ENCODE peak calls at places on chromosomes 1 and 21, in nine cellular contexts. One of them, this sample, is unnamed.

GRCh38 chr1:11800756-11801433 is 4.9 kb downstream of the MTHFR start:
- DNase-seq in skeletal muscle cell: no peak
- DNase-seq in kidney tubule cell: peak; percentile 63
- DNase-seq in KBM-7: no peak
- DNase-seq in Right ventricle myocardium superior: peak; percentile 49
- DNase-seq in NCI-H1930: no peak
- DNase-seq in left ventricle myocardium inferior: no peak
- DNase-seq in cardiac muscle cell: no peak
- DNase-seq in HS-27A: no peak
- DNase-seq in this sample: no peak

GRCh38 chr1:156675715-156676311 is 1.4 kb downstream of the NES start:
- DNase-seq in skeletal muscle cell: peak; percentile 54
- DNase-seq in cardiac muscle cell: peak; percentile 57
- DNase-seq in left ventricle myocardium inferior: peak; percentile 48
- DNase-seq in NCI-H1930: no peak
- DNase-seq in HS-27A: no peak
- DNase-seq in KBM-7: no peak
- DNase-seq in kidney tubule cell: no peak
- DNase-seq in Right ventricle myocardium superior: no peak
- DNase-seq in this sample: no peak

GRCh38 chr1:44693159-44693558 is 18.6 kb downstream of the ARMH1 start:
- DNase-seq in left ventricle myocardium inferior: no peak
- DNase-seq in kidney tubule cell: no peak
- DNase-seq in HS-27A: no peak
- DNase-seq in NCI-H1930: no peak
- DNase-seq in Right ventricle myocardium superior: no peak
- DNase-seq in cardiac muscle cell: no peak
- DNase-seq in skeletal muscle cell: no peak
- DNase-seq in KBM-7: no peak
- DNase-seq in this sample: no peak

GRCh38 chr21:42062543-42063022 is 8.5 kb upstream of the UMODL1 start:
- DNase-seq in kidney tubule cell: no peak
- DNase-seq in HS-27A: no peak
- DNase-seq in cardiac muscle cell: no peak
- DNase-seq in Right ventricle myocardium superior: no peak
- DNase-seq in NCI-H1930: no peak
- DNase-seq in KBM-7: peak; percentile 75
- DNase-seq in left ventricle myocardium inferior: no peak
- DNase-seq in skeletal muscle cell: no peak
- DNase-seq in this sample: no peak

GRCh38 chr21:31720330-31720729 is 11.6 kb downstream of the SCAF4 start:
- DNase-seq in NCI-H1930: no peak
- DNase-seq in left ventricle myocardium inferior: no peak
- DNase-seq in Right ventricle myocardium superior: no peak
- DNase-seq in kidney tubule cell: no peak
- DNase-seq in HS-27A: no peak
- DNase-seq in skeletal muscle cell: no peak
- DNase-seq in cardiac muscle cell: no peak
- DNase-seq in KBM-7: no peak
- DNase-seq in this sample: no peak

GRCh38 chr1:222096883-222097282 is 355.0 kb upstream of the DUSP10 start:
- DNase-seq in NCI-H1930: no peak
- DNase-seq in left ventricle myocardium inferior: no peak
- DNase-seq in skeletal muscle cell: no peak
- DNase-seq in Right ventricle myocardium superior: no peak
- DNase-seq in KBM-7: no peak
- DNase-seq in cardiac muscle cell: no peak
- DNase-seq in kidney tubule cell: peak; percentile 39
- DNase-seq in HS-27A: no peak
- DNase-seq in this sample: no peak

GRCh38 chr1:244297087-244297486 is 154.6 kb downstream of the ADSS2 start:
- DNase-seq in HS-27A: no peak
- DNase-seq in kidney tubule cell: no peak
- DNase-seq in skeletal muscle cell: no peak
- DNase-seq in Right ventricle myocardium superior: no peak
- DNase-seq in cardiac muscle cell: no peak
- DNase-seq in NCI-H1930: no peak
- DNase-seq in KBM-7: no peak
- DNase-seq in left ventricle myocardium inferior: no peak
- DNase-seq in this sample: no peak

GRCh38 chr1:214451591-214451990 is 99.8 kb downstream of the PTPN14 start:
- DNase-seq in Right ventricle myocardium superior: no peak
- DNase-seq in NCI-H1930: no peak
- DNase-seq in kidney tubule cell: no peak
- DNase-seq in HS-27A: no peak
- DNase-seq in skeletal muscle cell: no peak
- DNase-seq in left ventricle myocardium inferior: no peak
- DNase-seq in cardiac muscle cell: no peak
- DNase-seq in KBM-7: no peak
- DNase-seq in this sample: peak; percentile 68

GRCh38 chr1:113608371-113608770 is 150.9 kb downstream of the PHTF1 start:
- DNase-seq in left ventricle myocardium inferior: no peak
- DNase-seq in Right ventricle myocardium superior: no peak
- DNase-seq in KBM-7: no peak
- DNase-seq in NCI-H1930: no peak
- DNase-seq in skeletal muscle cell: no peak
- DNase-seq in kidney tubule cell: no peak
- DNase-seq in HS-27A: no peak
- DNase-seq in cardiac muscle cell: no peak
- DNase-seq in this sample: no peak

GRCh38 chr1:199029855-199030254 is 391.0 kb downstream of the PTPRC start:
- DNase-seq in left ventricle myocardium inferior: no peak
- DNase-seq in cardiac muscle cell: no peak
- DNase-seq in HS-27A: no peak
- DNase-seq in kidney tubule cell: peak; percentile 81
- DNase-seq in KBM-7: no peak
- DNase-seq in Right ventricle myocardium superior: no peak
- DNase-seq in NCI-H1930: no peak
- DNase-seq in skeletal muscle cell: no peak
- DNase-seq in this sample: no peak

GRCh38 chr1:108877324-108877812 is 583 bp downstream of the GPSM2 start:
- DNase-seq in cardiac muscle cell: no peak
- DNase-seq in kidney tubule cell: peak; percentile 50
- DNase-seq in skeletal muscle cell: no peak
- DNase-seq in NCI-H1930: no peak
- DNase-seq in HS-27A: no peak
- DNase-seq in Right ventricle myocardium superior: no peak
- DNase-seq in left ventricle myocardium inferior: no peak
- DNase-seq in KBM-7: peak; percentile 53
- DNase-seq in this sample: no peak

GRCh38 chr1:40694353-40694874 is 2.9 kb downstream of the NFYC start:
- DNase-seq in HS-27A: no peak
- DNase-seq in cardiac muscle cell: no peak
- DNase-seq in skeletal muscle cell: no peak
- DNase-seq in kidney tubule cell: no peak
- DNase-seq in Right ventricle myocardium superior: no peak
- DNase-seq in KBM-7: no peak
- DNase-seq in NCI-H1930: no peak
- DNase-seq in left ventricle myocardium inferior: no peak
- DNase-seq in this sample: no peak

GRCh38 chr1:28887418-28887834 is 26.9 kb upstream of the EPB41 start:
- DNase-seq in cardiac muscle cell: peak; percentile 52
- DNase-seq in NCI-H1930: no peak
- DNase-seq in skeletal muscle cell: no peak
- DNase-seq in left ventricle myocardium inferior: peak; percentile 18
- DNase-seq in HS-27A: no peak
- DNase-seq in Right ventricle myocardium superior: no peak
- DNase-seq in KBM-7: no peak
- DNase-seq in kidney tubule cell: peak; percentile 30
- DNase-seq in this sample: no peak

GRCh38 chr1:27360159-27361043 is 6.4 kb downstream of the MAP3K6 start:
- DNase-seq in Right ventricle myocardium superior: peak; percentile 69
- DNase-seq in left ventricle myocardium inferior: no peak
- DNase-seq in kidney tubule cell: no peak
- DNase-seq in cardiac muscle cell: peak; percentile 47
- DNase-seq in KBM-7: no peak
- DNase-seq in NCI-H1930: no peak
- DNase-seq in skeletal muscle cell: no peak
- DNase-seq in HS-27A: no peak
- DNase-seq in this sample: no peak

GRCh38 chr1:163161841-163162240 is 40.9 kb downstream of the RGS5 start:
- DNase-seq in skeletal muscle cell: no peak
- DNase-seq in left ventricle myocardium inferior: no peak
- DNase-seq in Right ventricle myocardium superior: no peak
- DNase-seq in kidney tubule cell: no peak
- DNase-seq in KBM-7: peak; percentile 42
- DNase-seq in cardiac muscle cell: no peak
- DNase-seq in NCI-H1930: no peak
- DNase-seq in HS-27A: no peak
- DNase-seq in this sample: no peak

GRCh38 chr21:43278766-43279577 is 110.2 kb downstream of the CRYAA start:
- DNase-seq in left ventricle myocardium inferior: peak; percentile 9
- DNase-seq in NCI-H1930: no peak
- DNase-seq in Right ventricle myocardium superior: peak; percentile 30
- DNase-seq in HS-27A: no peak
- DNase-seq in KBM-7: no peak
- DNase-seq in kidney tubule cell: no peak
- DNase-seq in skeletal muscle cell: no peak
- DNase-seq in cardiac muscle cell: no peak
- DNase-seq in this sample: no peak

GRCh38 chr1:230175839-230176238 is 108.8 kb downstream of the GALNT2 start:
- DNase-seq in left ventricle myocardium inferior: no peak
- DNase-seq in skeletal muscle cell: no peak
- DNase-seq in Right ventricle myocardium superior: no peak
- DNase-seq in NCI-H1930: no peak
- DNase-seq in cardiac muscle cell: no peak
- DNase-seq in KBM-7: no peak
- DNase-seq in kidney tubule cell: no peak
- DNase-seq in HS-27A: no peak
- DNase-seq in this sample: no peak

GRCh38 chr21:41952568-41953248 is 1.1 kb downstream of the C2CD2 start:
- DNase-seq in left ventricle myocardium inferior: no peak
- DNase-seq in kidney tubule cell: peak; percentile 10
- DNase-seq in cardiac muscle cell: no peak
- DNase-seq in KBM-7: peak; percentile 22
- DNase-seq in Right ventricle myocardium superior: peak; percentile 50
- DNase-seq in HS-27A: no peak
- DNase-seq in skeletal muscle cell: no peak
- DNase-seq in NCI-H1930: no peak
- DNase-seq in this sample: peak; percentile 38

This sample was measured in Daoy.